ENCODE peak calls at places on chromosome 17, in ten cellular contexts. V, D, Q, O, T, P, G, J, C and I are unnamed samples.

GRCh38 chr17:48541574-48542113 is 3.3 kb downstream of the HOXB2 start:
- DNase-seq in V (peak), D (peak), Q (peak), O (no peak), T (peak), P (no peak), G (peak), J (no peak), C (no peak), I (no peak)

GRCh38 chr17:49817993-49818392 is 29.5 kb downstream of the KAT7 start:
- DNase-seq in V (no peak), D (no peak), Q (peak), O (no peak), T (no peak), P (peak), G (no peak), J (no peak), C (no peak), I (no peak)

GRCh38 chr17:263773-264172 is 82.3 kb upstream of the DOC2B start:
- DNase-seq in V (no peak), D (no peak), Q (no peak), O (no peak), T (no peak), P (no peak), G (no peak), J (no peak), C (no peak), I (no peak)

GRCh38 chr17:57860414-57860999 is 10.7 kb upstream of the MRPS23 start:
- DNase-seq in V (no peak), D (no peak), Q (no peak), O (peak), T (no peak), P (no peak), G (no peak), J (no peak), C (no peak), I (peak)

GRCh38 chr17:17107281-17107680 is 65.0 kb downstream of the MPRIP start:
- DNase-seq in V (no peak), D (no peak), Q (no peak), O (peak), T (no peak), P (no peak), G (no peak), J (no peak), C (no peak), I (no peak)

GRCh38 chr17:7056386-7056785 is 12.5 kb upstream of the SLC16A11 start:
- DNase-seq in V (no peak), D (no peak), Q (no peak), O (no peak), T (no peak), P (no peak), G (peak), J (no peak), C (no peak), I (no peak)

GRCh38 chr17:15398291-15398690 is 56.9 kb upstream of the TEKT3 start:
- DNase-seq in V (no peak), D (no peak), Q (no peak), O (peak), T (no peak), P (no peak), G (peak), J (no peak), C (no peak), I (no peak)

GRCh38 chr17:35242805-35243458 is at the start of gene SLFN5:
- DNase-seq in V (peak), D (peak), Q (peak), O (peak), T (peak), P (peak), G (peak), J (no peak), C (peak), I (peak)

GRCh38 chr17:75061618-75062017 is 14.6 kb downstream of the KCTD2 start:
- DNase-seq in V (no peak), D (no peak), Q (no peak), O (no peak), T (no peak), P (no peak), G (no peak), J (no peak), C (no peak), I (no peak)

GRCh38 chr17:57085448-57086068 is 512 bp downstream of the AKAP1 start:
- DNase-seq in V (peak), D (peak), Q (peak), O (peak), T (peak), P (peak), G (peak), J (no peak), C (peak), I (peak)

GRCh38 chr17:797236-797635 is 15.1 kb downstream of the MRM3 start:
- DNase-seq in V (no peak), D (no peak), Q (no peak), O (no peak), T (no peak), P (no peak), G (no peak), J (no peak), C (no peak), I (no peak)

GRCh38 chr17:44979426-44980273 is 11.5 kb upstream of the C1QL1 start:
- DNase-seq in V (no peak), D (no peak), Q (no peak), O (no peak), T (no peak), P (no peak), G (no peak), J (no peak), C (no peak), I (peak)

GRCh38 chr17:30933966-30934365 is 12.2 kb downstream of the ADAP2 start:
- DNase-seq in V (no peak), D (no peak), Q (no peak), O (no peak), T (no peak), P (no peak), G (no peak), J (no peak), C (peak), I (no peak)